ENCODE peak calls at places on chromosome 16, in nine cellular contexts. X, E, M, H, S, J, Q, G and L are unnamed samples.

GRCh38 chr16:88744520-88744835 is 38.2 kb downstream of the CTU2 start:
- DNase-seq in X (no peak), G (no peak), H (no peak), E (no peak), Q (no peak), S (no peak), M (no peak), J (no peak), L (no peak)

GRCh38 chr16:10521681-10522274 is 58.6 kb downstream of the EMP2 start:
- DNase-seq in G (no peak), E (peak; percentile 37), Q (peak; percentile 60), S (peak; percentile 43), J (peak; percentile 60), X (peak; percentile 81), M (peak; percentile 45), H (peak; percentile 79), L (peak; percentile 61)

GRCh38 chr16:22386976-22387375 is 12.6 kb upstream of the CDR2 start:
- DNase-seq in H (no peak), J (no peak), E (no peak), S (no peak), Q (no peak), M (no peak), X (peak; percentile 95), G (no peak), L (no peak)

GRCh38 chr16:71432906-71433305 is 8.9 kb downstream of the TLE7 start:
- DNase-seq in J (no peak), Q (no peak), M (no peak), E (no peak), G (no peak), H (no peak), S (no peak), X (no peak), L (no peak)

GRCh38 chr16:86214326-86215232 is 295.7 kb upstream of the FOXF1 start:
- DNase-seq in G (no peak), S (no peak), E (no peak), M (no peak), X (peak; percentile 30), Q (no peak), H (no peak), J (no peak), L (no peak)

GRCh38 chr16:29974291-29975133 is 844 bp downstream of the TAOK2 start:
- DNase-seq in X (peak; percentile 16), G (no peak), S (no peak), H (no peak), E (no peak), Q (no peak), J (no peak), M (no peak), L (peak; percentile 47)

GRCh38 chr16:16143038-16143763 is 80.1 kb downstream of the ABCC6 start:
- DNase-seq in J (no peak), M (no peak), X (no peak), E (no peak), H (peak; percentile 65), S (no peak), Q (no peak), G (no peak), L (peak; percentile 36)

GRCh38 chr16:53922805-53923645 is 219.1 kb downstream of the FTO start:
- DNase-seq in H (no peak), E (no peak), S (no peak), M (no peak), J (no peak), Q (no peak), X (no peak), G (no peak), L (no peak)

GRCh38 chr16:66673691-66674090 is 22.9 kb downstream of the CMTM4 start:
- DNase-seq in S (no peak), Q (no peak), M (no peak), E (no peak), X (no peak), J (no peak), H (no peak), G (no peak), L (no peak)

GRCh38 chr16:19118938-19119431 is 5.2 kb downstream of the ITPRIPL2 start:
- DNase-seq in E (no peak), G (no peak), S (no peak), M (peak; percentile 81), H (no peak), X (peak; percentile 94), J (no peak), Q (peak; percentile 61), L (peak; percentile 56)

GRCh38 chr16:73248316-73248715 is 200.4 kb upstream of the ZFHX3 start:
- DNase-seq in G (no peak), E (no peak), J (no peak), X (no peak), S (no peak), Q (no peak), M (no peak), H (no peak), L (no peak)

GRCh38 chr16:74107795-74108610 is 188.6 kb upstream of the PSMD7 start:
- DNase-seq in J (peak; percentile 46), G (no peak), M (peak; percentile 2), S (no peak), E (no peak), H (peak; percentile 61), X (no peak), Q (peak; percentile 19), L (peak; percentile 59)

GRCh38 chr16:2331199-2331931 is 9.2 kb downstream of the ABCA3 start:
- DNase-seq in G (no peak), J (no peak), H (no peak), E (no peak), M (no peak), Q (no peak), X (no peak), S (no peak), L (no peak)

GRCh38 chr16:84950906-84951305 is 60.4 kb downstream of the ZDHHC7 start:
- DNase-seq in X (no peak), J (peak; percentile 31), M (no peak), E (no peak), H (peak; percentile 69), G (no peak), Q (no peak), S (no peak), L (peak; percentile 61)

GRCh38 chr16:89921699-89922476 is 1.3 kb upstream of the TUBB3 start:
- DNase-seq in E (no peak), G (peak; percentile 71), S (peak; percentile 86), J (peak; percentile 60), X (peak; percentile 92), H (peak; percentile 85), M (peak; percentile 87), Q (no peak), L (peak; percentile 54)

DNA sequence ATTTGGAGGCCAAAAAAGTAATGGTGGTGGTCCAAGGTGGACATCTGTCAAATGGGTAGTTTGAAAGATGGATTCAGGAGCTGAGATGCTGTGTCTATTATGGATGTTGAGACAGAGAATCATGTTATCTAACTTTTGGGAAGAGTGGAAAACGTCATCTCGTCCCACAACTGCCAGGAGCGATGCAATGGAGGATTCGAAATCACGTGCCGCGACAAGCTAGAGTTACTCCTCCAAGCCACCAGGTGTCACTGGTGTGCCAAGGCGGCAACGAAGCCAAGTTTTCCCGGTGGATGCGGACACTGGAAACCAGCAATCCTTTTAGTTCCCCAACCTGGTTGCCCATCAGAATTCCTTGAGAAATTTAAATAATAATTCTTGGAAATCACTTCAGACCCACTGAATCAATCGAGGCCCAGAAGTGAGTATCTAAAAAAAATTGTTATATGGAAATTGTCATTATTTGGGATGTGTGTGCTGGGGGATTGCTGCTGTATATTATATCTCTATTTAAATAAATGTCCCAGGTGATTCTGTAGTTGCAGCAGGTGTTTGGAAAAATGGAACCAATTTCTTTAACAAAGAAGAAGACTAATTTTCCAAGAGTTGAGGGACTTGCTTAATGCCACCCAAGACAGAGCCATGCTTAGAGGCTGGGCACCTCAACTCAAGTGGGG is 206.1 kb downstream of the HAPSTR1 start:
- DNase-seq in Q (no peak), G (no peak), X (peak; percentile 1), S (no peak), E (no peak), J (peak; percentile 45), M (no peak), H (peak; percentile 63), L (peak; percentile 3)
- TF ChIP-seq CTCF in Q (no peak), G (peak; percentile 83), X (peak; percentile 33), S (peak; percentile 11), E (no peak), J (peak; percentile 68), M (peak; percentile 27), H (peak; percentile 97), L (peak; percentile 61)

GRCh38 chr16:7317982-7318381 is 14.7 kb upstream of the RBFOX1 start:
- DNase-seq in E (no peak), X (no peak), M (no peak), J (no peak), S (no peak), H (no peak), G (no peak), Q (no peak), L (no peak)

GRCh38 chr16:7318661-7319060 is 14.0 kb upstream of the RBFOX1 start:
- DNase-seq in Q (no peak), S (no peak), J (no peak), M (no peak), H (no peak), E (no peak), G (no peak), X (no peak), L (no peak)

GRCh38 chr16:7316266-7316888 is 16.3 kb upstream of the RBFOX1 start:
- DNase-seq in M (no peak), S (no peak), J (no peak), X (no peak), H (no peak), Q (no peak), G (no peak), E (no peak), L (no peak)

GRCh38 chr16:7315813-7316212 is 16.8 kb upstream of the RBFOX1 start:
- DNase-seq in J (no peak), M (no peak), G (no peak), H (no peak), Q (no peak), X (no peak), S (no peak), E (no peak), L (no peak)

DNA sequence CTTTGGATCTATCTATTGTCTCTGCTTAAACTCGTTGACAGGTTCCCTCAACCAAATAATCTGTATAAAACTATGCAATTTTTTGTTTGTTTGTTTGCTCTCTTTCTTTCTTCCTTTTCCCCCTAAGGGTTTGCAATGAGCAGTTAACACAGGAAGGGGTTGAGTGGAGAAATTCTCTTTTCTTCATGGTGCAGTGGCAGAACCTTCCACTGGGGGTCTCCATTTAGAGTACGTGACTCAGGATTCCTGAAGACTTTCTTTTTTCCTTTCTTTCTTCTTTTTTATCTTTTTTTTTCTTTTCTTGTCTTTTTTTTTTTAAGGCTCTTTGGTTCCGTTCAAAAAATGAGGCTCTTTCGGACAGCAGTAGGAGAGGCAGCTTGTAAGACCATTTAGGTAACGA is 19.5 kb upstream of the RBFOX1 start:
- DNase-seq in S (no peak), E (no peak), Q (no peak), H (peak; percentile 18), X (no peak), G (no peak), M (no peak), J (peak; percentile 22), L (no peak)
- TF ChIP-seq CTCF in S (no peak), E (no peak), Q (no peak), H (peak; percentile 36), X (peak; percentile 13), G (no peak), M (no peak), J (peak; percentile 71), L (no peak)

GRCh38 chr16:27445502-27446175 is 43.7 kb downstream of the IL21R start:
- DNase-seq in J (no peak), Q (no peak), E (no peak), G (no peak), X (no peak), S (no peak), M (no peak), H (no peak), L (peak; percentile 16)
- TF ChIP-seq CTCF in J (no peak), Q (no peak), E (no peak), G (no peak), X (no peak), S (no peak), M (peak; percentile 15), H (no peak), L (no peak)

GRCh38 chr16:521381-522210 is 5.9 kb upstream of the CAPN15 start:
- DNase-seq in M (no peak), H (no peak), G (no peak), E (no peak), J (no peak), Q (peak; percentile 57), S (no peak), X (no peak), L (no peak)
- TF ChIP-seq CTCF in M (no peak), H (peak; percentile 19), G (no peak), E (no peak), J (no peak), Q (no peak), S (no peak), X (no peak), L (no peak)